ENCODE peak calls at places on chromosomes 6 and 20, in seven cellular contexts. O, K, M, B, J, F and R are unnamed samples.

GRCh38 chr6:150881911-150882481 is 16.5 kb downstream of the MTHFD1L start:
- DNase-seq in O (peak; percentile 31), F (no peak), J (peak; percentile 78), B (no peak), M (no peak), K (no peak), R (peak; percentile 58)

GRCh38 chr20:63120286-63121090 is 95.4 kb downstream of the YTHDF1 start:
- DNase-seq in O (no peak), F (no peak), B (no peak), K (no peak), M (no peak), J (no peak), R (no peak)

GRCh38 chr20:50595988-50596693 is 86.0 kb downstream of the PTPN1 start:
- DNase-seq in O (peak; percentile 59), M (no peak), F (no peak), B (no peak), J (no peak), K (no peak), R (no peak)

GRCh38 chr20:63431944-63432343 is 40.5 kb downstream of the KCNQ2 start:
- DNase-seq in K (no peak), J (no peak), B (no peak), F (no peak), O (peak; percentile 68), M (no peak), R (no peak)

GRCh38 chr20:37505263-37506165 is 15.5 kb upstream of the NNAT start:
- DNase-seq in K (no peak), O (peak; percentile 61), J (no peak), F (no peak), M (no peak), B (no peak), R (peak; percentile 29)

GRCh38 chr6:45801471-45802289 is 214.0 kb downstream of the CLIC5 start:
- DNase-seq in M (no peak), K (no peak), J (no peak), O (no peak), B (no peak), F (no peak), R (no peak)

GRCh38 chr6:157070403-157071107 is 252.8 kb downstream of the TMEM242 start:
- DNase-seq in O (no peak), F (no peak), J (no peak), M (no peak), K (no peak), B (no peak), R (no peak)

GRCh38 chr20:43507150-43508080 is at the start of gene L3MBTL1:
- DNase-seq in B (peak; percentile 68), F (no peak), O (peak; percentile 90), K (no peak), M (peak; percentile 37), J (no peak), R (peak; percentile 77)

GRCh38 chr6:109701774-109702173 is 10.7 kb downstream of the FIG4 start:
- DNase-seq in F (no peak), B (no peak), K (no peak), J (no peak), O (no peak), M (no peak), R (no peak)

GRCh38 chr20:37406010-37406998 is 60.4 kb downstream of the SRC start:
- DNase-seq in K (no peak), B (peak; percentile 45), J (peak; percentile 50), O (peak; percentile 76), F (no peak), M (no peak), R (peak; percentile 58)

GRCh38 chr20:59441860-59442810 is 141.7 kb downstream of the EDN3 start:
- DNase-seq in F (no peak), B (no peak), M (no peak), J (no peak), O (no peak), K (no peak), R (no peak)

GRCh38 chr6:117138407-117138806 is 127.0 kb upstream of the VGLL2 start:
- DNase-seq in M (no peak), J (no peak), B (no peak), F (no peak), K (no peak), O (no peak), R (no peak)

GRCh38 chr20:37223053-37223452 is 38.6 kb downstream of the GHRH start:
- DNase-seq in O (no peak), M (peak; percentile 70), B (no peak), J (no peak), F (no peak), K (no peak), R (no peak)

GRCh38 chr20:16528078-16528477 is 45.2 kb downstream of the KIF16B start:
- DNase-seq in F (peak; percentile 89), M (no peak), O (no peak), J (peak; percentile 78), K (no peak), B (peak; percentile 54), R (no peak)

GRCh38 chr6:65289491-65289890 is 417.5 kb downstream of the EYS start:
- DNase-seq in K (no peak), J (no peak), F (no peak), O (no peak), B (no peak), M (no peak), R (no peak)

GRCh38 chr6:31791324-31792089 is 4.0 kb downstream of the VARS1 start:
- DNase-seq in O (peak; percentile 91), B (peak; percentile 44), J (peak; percentile 57), M (no peak), F (no peak), K (no peak), R (no peak)

GRCh38 chr20:24782221-24782620 is 166.8 kb upstream of the CST7 start:
- DNase-seq in F (no peak), J (no peak), O (peak; percentile 22), M (no peak), K (no peak), B (no peak), R (no peak)

GRCh38 chr6:147448212-147448611 is 60.3 kb upstream of the SAMD5 start:
- DNase-seq in O (peak; percentile 97), K (no peak), F (no peak), J (no peak), B (peak; percentile 56), M (no peak), R (no peak)

GRCh38 chr6:158654498-158654897 is 4.6 kb downstream of the SYTL3 start:
- DNase-seq in K (no peak), F (no peak), M (peak; percentile 62), O (peak; percentile 46), J (peak; percentile 85), B (peak; percentile 53), R (peak; percentile 79)
- H3K36me3 ChIP-seq in K (no peaks in the 10 kb centered on the region), F (no peaks in the 10 kb centered on the region), M (no peaks in the 10 kb centered on the region), O (no peaks in the 10 kb centered on the region), J (no peaks in the 10 kb centered on the region), B (no peaks in the 10 kb centered on the region), R (no peaks in the 10 kb centered on the region)

GRCh38 chr20:61643631-61644386 is 391.7 kb downstream of the CDH4 start:
- DNase-seq in J (peak; percentile 60), K (no peak), F (no peak), B (no peak), M (no peak), O (no peak), R (peak; percentile 58)
- TF ChIP-seq CTCF in J (no peak), K (no peak), F (no peak), B (no peak), M (no peak), O (no peak), R (no peak)

GRCh38 chr20:20019123-20019522 is 2.0 kb downstream of the NAA20 start:
- DNase-seq in J (no peak), O (no peak), M (no peak), B (peak; percentile 63), K (no peak), F (no peak), R (no peak)

GRCh38 chr20:20014659-20015058 is 2.5 kb upstream of the NAA20 start:
- DNase-seq in K (no peak), M (no peak), F (no peak), J (no peak), O (no peak), B (no peak), R (no peak)

GRCh38 chr20:20017001-20017851 is at the start of gene NAA20:
- DNase-seq in F (peak; percentile 79), J (peak; percentile 92), K (peak; percentile 75), M (peak; percentile 93), B (peak; percentile 95), O (peak; percentile 99), R (peak; percentile 96)

GRCh38 chr20:20018366-20018765 is 1.2 kb downstream of the NAA20 start:
- DNase-seq in F (no peak), J (no peak), O (no peak), K (no peak), M (no peak), B (no peak), R (no peak)

GRCh38 chr20:20017852-20018245 is 687 bp downstream of the NAA20 start:
- DNase-seq in O (no peak), J (no peak), F (no peak), M (no peak), K (no peak), B (no peak), R (no peak)
- H3K4me1 ChIP-seq in O (peaks cover 4% of the 10 kb centered on the region), J (peaks cover 11% of the 10 kb centered on the region), F (peaks cover 26% of the 10 kb centered on the region), M (peaks cover 12% of the 10 kb centered on the region), K (peaks cover 46% of the 10 kb centered on the region), B (peaks cover 44% of the 10 kb centered on the region), R (peaks cover 45% of the 10 kb centered on the region)

GRCh38 chr6:26199057-26199772 is 112.0 kb downstream of the HFE start:
- DNase-seq in M (no peak), F (peak; percentile 97), K (no peak), O (peak; percentile 90), J (peak; percentile 67), B (peak; percentile 68), R (peak; percentile 59)

GRCh38 chr6:26196846-26197683 is 109.8 kb downstream of the HFE start:
- DNase-seq in M (no peak), K (peak; percentile 53), B (peak; percentile 75), J (peak; percentile 85), O (peak; percentile 90), F (peak; percentile 80), R (peak; percentile 78)

GRCh38 chr6:26195924-26196845 is 109.0 kb downstream of the HFE start:
- DNase-seq in M (no peak), K (no peak), J (no peak), B (no peak), O (peak; percentile 76), F (no peak), R (no peak)

GRCh38 chr6:26198626-26199056 is 111.4 kb downstream of the HFE start:
- DNase-seq in F (no peak), J (no peak), K (no peak), O (no peak), B (no peak), M (no peak), R (no peak)

DNA sequence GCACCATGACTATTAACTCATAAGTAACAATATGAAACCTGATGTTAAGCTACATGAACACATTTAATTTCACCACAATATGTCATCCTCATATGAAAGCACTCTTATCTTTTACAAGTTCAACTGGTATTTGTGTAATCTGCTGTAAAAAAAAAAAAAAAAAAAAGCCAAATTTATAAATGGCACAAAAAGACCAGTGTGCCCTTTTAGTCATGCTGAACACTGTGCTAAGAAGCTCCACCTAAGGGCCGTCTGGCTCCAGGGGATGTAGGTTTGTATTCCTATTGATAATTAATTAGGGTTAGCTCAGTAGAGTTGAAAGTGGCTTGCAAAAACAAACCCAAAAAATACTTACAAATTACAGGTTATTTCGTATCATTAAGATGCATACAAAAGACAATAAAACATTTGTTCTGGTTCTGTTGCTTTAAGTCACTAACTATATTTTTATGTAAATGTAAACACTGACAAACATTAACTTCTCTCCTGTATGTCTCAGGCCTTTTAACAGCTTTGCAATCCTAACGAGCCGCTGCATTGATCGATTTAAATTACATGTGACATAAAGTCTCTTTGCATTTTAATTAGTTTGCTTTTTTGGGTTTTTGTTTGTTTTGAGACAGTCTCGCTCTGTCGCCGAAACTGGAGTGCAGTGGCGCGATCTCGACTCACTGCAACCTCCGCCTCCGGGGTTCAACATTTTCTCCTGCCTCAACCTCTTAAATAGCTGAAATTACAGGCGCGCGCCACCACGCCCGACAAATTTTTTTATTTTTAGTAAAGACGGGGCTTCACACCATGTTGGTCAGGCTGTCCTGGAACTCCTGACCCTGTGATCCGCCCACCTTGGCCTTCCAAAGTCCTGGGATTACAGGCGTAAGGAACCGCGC is 110.8 kb downstream of the HFE start:
- DNase-seq in M (no peak), K (no peak), F (no peak), B (no peak), O (peak; percentile 75), J (no peak), R (no peak)
- H3K36me3 ChIP-seq in M (no peaks in the 10 kb centered on the region), K (no peaks in the 10 kb centered on the region), F (no peaks in the 10 kb centered on the region), B (no peaks in the 10 kb centered on the region), O (no peaks in the 10 kb centered on the region), J (no peaks in the 10 kb centered on the region), R (no peaks in the 10 kb centered on the region)